ENCODE peak calls at places on chromosomes 3 and 15, in six cellular contexts. One of them, this sample, is unnamed.

GRCh38 chr3:49465269-49466034 is 4.6 kb upstream of the DAG1 start:
- DNase-seq in transverse colon: no peak
- DNase-seq in stomach: peak
- DNase-seq in spleen: no peak
- DNase-seq in endothelial cell of umbilical vein: no peak
- DNase-seq in esophagus muscularis mucosa: no peak
- DNase-seq in this sample: no peak

GRCh38 chr15:77032052-77032646 is 37.2 kb downstream of the PSTPIP1 start:
- DNase-seq in transverse colon: peak
- DNase-seq in stomach: peak
- DNase-seq in spleen: peak
- DNase-seq in endothelial cell of umbilical vein: no peak
- DNase-seq in esophagus muscularis mucosa: no peak
- DNase-seq in this sample: no peak

GRCh38 chr15:92634641-92635272 is 20.8 kb downstream of the FAM174B start:
- DNase-seq in transverse colon: no peak
- DNase-seq in stomach: no peak
- DNase-seq in spleen: peak
- DNase-seq in endothelial cell of umbilical vein: no peak
- DNase-seq in esophagus muscularis mucosa: no peak
- DNase-seq in this sample: peak

GRCh38 chr3:5800965-5801364 is 613.5 kb downstream of the EDEM1 start:
- DNase-seq in transverse colon: no peak
- DNase-seq in stomach: no peak
- DNase-seq in spleen: no peak
- DNase-seq in endothelial cell of umbilical vein: no peak
- DNase-seq in esophagus muscularis mucosa: no peak
- DNase-seq in this sample: no peak

GRCh38 chr3:112407888-112408702 is 75.1 kb downstream of the CD200 start:
- DNase-seq in transverse colon: no peak
- DNase-seq in stomach: no peak
- DNase-seq in spleen: no peak
- DNase-seq in endothelial cell of umbilical vein: no peak
- DNase-seq in esophagus muscularis mucosa: no peak
- DNase-seq in this sample: no peak

GRCh38 chr3:145427355-145427754 is 733.6 kb downstream of the PLOD2 start:
- DNase-seq in transverse colon: no peak
- DNase-seq in stomach: no peak
- DNase-seq in spleen: no peak
- DNase-seq in endothelial cell of umbilical vein: no peak
- DNase-seq in esophagus muscularis mucosa: no peak
- DNase-seq in this sample: no peak

GRCh38 chr3:29718661-29719065 is 437.8 kb downstream of the RBMS3 start:
- DNase-seq in transverse colon: no peak
- DNase-seq in stomach: no peak
- DNase-seq in spleen: no peak
- DNase-seq in endothelial cell of umbilical vein: no peak
- DNase-seq in esophagus muscularis mucosa: no peak
- DNase-seq in this sample: no peak

GRCh38 chr3:10669490-10670048 is 146.5 kb upstream of the SLC6A11 start:
- DNase-seq in transverse colon: no peak
- DNase-seq in stomach: no peak
- DNase-seq in spleen: no peak
- DNase-seq in endothelial cell of umbilical vein: no peak
- DNase-seq in esophagus muscularis mucosa: no peak
- DNase-seq in this sample: no peak

GRCh38 chr3:172658344-172659245 is 52.3 kb downstream of the NCEH1 start:
- DNase-seq in transverse colon: no peak
- DNase-seq in stomach: no peak
- DNase-seq in spleen: no peak
- DNase-seq in endothelial cell of umbilical vein: peak
- DNase-seq in esophagus muscularis mucosa: peak
- DNase-seq in this sample: no peak

GRCh38 chr3:54427501-54427900 is 305.1 kb downstream of the CACNA2D3 start:
- DNase-seq in transverse colon: no peak
- DNase-seq in stomach: no peak
- DNase-seq in spleen: no peak
- DNase-seq in endothelial cell of umbilical vein: no peak
- DNase-seq in esophagus muscularis mucosa: no peak
- DNase-seq in this sample: no peak

GRCh38 chr15:75437721-75438120 is 13.8 kb downstream of the SIN3A start:
- DNase-seq in transverse colon: no peak
- DNase-seq in stomach: no peak
- DNase-seq in spleen: no peak
- DNase-seq in endothelial cell of umbilical vein: no peak
- DNase-seq in esophagus muscularis mucosa: no peak
- DNase-seq in this sample: no peak

GRCh38 chr15:79657722-79658121 is 225.6 kb downstream of the MINAR1 start:
- DNase-seq in transverse colon: no peak
- DNase-seq in stomach: peak
- DNase-seq in spleen: no peak
- DNase-seq in endothelial cell of umbilical vein: no peak
- DNase-seq in esophagus muscularis mucosa: no peak
- DNase-seq in this sample: no peak

GRCh38 chr3:34387831-34388564 is 589.6 kb downstream of the PDCD6IP start:
- DNase-seq in transverse colon: no peak
- DNase-seq in stomach: no peak
- DNase-seq in spleen: no peak
- DNase-seq in endothelial cell of umbilical vein: no peak
- DNase-seq in esophagus muscularis mucosa: no peak
- DNase-seq in this sample: no peak

GRCh38 chr3:167318996-167319615 is 61.0 kb downstream of the ZBBX start:
- DNase-seq in transverse colon: no peak
- DNase-seq in stomach: no peak
- DNase-seq in spleen: no peak
- DNase-seq in endothelial cell of umbilical vein: no peak
- DNase-seq in esophagus muscularis mucosa: no peak
- DNase-seq in this sample: no peak

GRCh38 chr3:38585791-38586420 is 63.6 kb downstream of the SCN5A start:
- DNase-seq in transverse colon: peak
- DNase-seq in stomach: peak
- DNase-seq in spleen: peak
- DNase-seq in endothelial cell of umbilical vein: no peak
- DNase-seq in esophagus muscularis mucosa: peak
- DNase-seq in this sample: no peak

GRCh38 chr3:137294139-137294538 is 336.4 kb downstream of the IL20RB start:
- DNase-seq in transverse colon: no peak
- DNase-seq in stomach: no peak
- DNase-seq in spleen: no peak
- DNase-seq in endothelial cell of umbilical vein: no peak
- DNase-seq in esophagus muscularis mucosa: no peak
- DNase-seq in this sample: no peak

GRCh38 chr15:101489236-101489632 is 273 bp downstream of the PCSK6 start:
- DNase-seq in transverse colon: peak
- DNase-seq in stomach: peak
- DNase-seq in spleen: peak
- DNase-seq in endothelial cell of umbilical vein: no peak
- DNase-seq in esophagus muscularis mucosa: no peak
- DNase-seq in this sample: no peak

GRCh38 chr3:61564405-61565059 is 3.2 kb downstream of the PTPRG start:
- DNase-seq in transverse colon: peak
- DNase-seq in stomach: peak
- DNase-seq in spleen: peak
- DNase-seq in endothelial cell of umbilical vein: peak
- DNase-seq in esophagus muscularis mucosa: no peak
- DNase-seq in this sample: peak

GRCh38 chr15:64875641-64876223 is 34.0 kb downstream of the PLEKHO2 start:
- DNase-seq in transverse colon: no peak
- DNase-seq in stomach: no peak
- DNase-seq in spleen: no peak
- DNase-seq in endothelial cell of umbilical vein: no peak
- DNase-seq in esophagus muscularis mucosa: no peak
- DNase-seq in this sample: no peak

GRCh38 chr15:61702224-61703120 is 357.8 kb downstream of the VPS13C start:
- DNase-seq in transverse colon: no peak
- DNase-seq in stomach: no peak
- DNase-seq in spleen: no peak
- DNase-seq in endothelial cell of umbilical vein: no peak
- DNase-seq in esophagus muscularis mucosa: peak
- DNase-seq in this sample: no peak

GRCh38 chr3:140117111-140117526 is 182.1 kb downstream of the CLSTN2 start:
- DNase-seq in transverse colon: no peak
- DNase-seq in stomach: no peak
- DNase-seq in spleen: no peak
- DNase-seq in endothelial cell of umbilical vein: no peak
- DNase-seq in esophagus muscularis mucosa: no peak
- DNase-seq in this sample: no peak

GRCh38 chr3:162022931-162023330 is 526.3 kb downstream of the OTOL1 start:
- DNase-seq in transverse colon: no peak
- DNase-seq in stomach: no peak
- DNase-seq in spleen: no peak
- DNase-seq in endothelial cell of umbilical vein: no peak
- DNase-seq in esophagus muscularis mucosa: no peak
- DNase-seq in this sample: no peak

GRCh38 chr15:75036269-75036668 is 12.9 kb downstream of the PPCDC start:
- DNase-seq in transverse colon: peak
- DNase-seq in stomach: peak
- DNase-seq in spleen: no peak
- DNase-seq in endothelial cell of umbilical vein: no peak
- DNase-seq in esophagus muscularis mucosa: no peak
- DNase-seq in this sample: no peak

GRCh38 chr15:45123397-45123796 is 6.3 kb downstream of the DUOXA1 start:
- DNase-seq in transverse colon: no peak
- DNase-seq in stomach: no peak
- DNase-seq in spleen: no peak
- DNase-seq in endothelial cell of umbilical vein: no peak
- DNase-seq in esophagus muscularis mucosa: no peak
- DNase-seq in this sample: no peak
- TF ChIP-seq POLR2AphosphoS5 in transverse colon: no peak
- TF ChIP-seq POLR2AphosphoS5 in stomach: no peak
- TF ChIP-seq POLR2AphosphoS5 in spleen: no peak
- TF ChIP-seq POLR2AphosphoS5 in endothelial cell of umbilical vein: no peak
- TF ChIP-seq POLR2AphosphoS5 in esophagus muscularis mucosa: no peak
- TF ChIP-seq POLR2AphosphoS5 in this sample: no peak

GRCh38 chr3:170044280-170044679 is 6.5 kb downstream of the GPR160 start:
- DNase-seq in transverse colon: no peak
- DNase-seq in stomach: no peak
- DNase-seq in spleen: no peak
- DNase-seq in endothelial cell of umbilical vein: no peak
- DNase-seq in esophagus muscularis mucosa: no peak
- DNase-seq in this sample: no peak
- H3K4me3 ChIP-seq in transverse colon: no peak
- H3K4me3 ChIP-seq in stomach: no peak
- H3K4me3 ChIP-seq in spleen: no peak
- H3K4me3 ChIP-seq in endothelial cell of umbilical vein: no peak
- H3K4me3 ChIP-seq in esophagus muscularis mucosa: no peak
- H3K4me3 ChIP-seq in this sample: no peak

GRCh38 chr3:165919284-165919683 is 82.1 kb upstream of the BCHE start:
- DNase-seq in transverse colon: no peak
- DNase-seq in stomach: no peak
- DNase-seq in spleen: no peak
- DNase-seq in endothelial cell of umbilical vein: no peak
- DNase-seq in esophagus muscularis mucosa: no peak
- DNase-seq in this sample: no peak
- TF ChIP-seq CTCF in transverse colon: no peak
- TF ChIP-seq CTCF in stomach: no peak
- TF ChIP-seq CTCF in spleen: no peak
- TF ChIP-seq CTCF in endothelial cell of umbilical vein: no peak
- TF ChIP-seq CTCF in esophagus muscularis mucosa: no peak
- TF ChIP-seq CTCF in this sample: no peak

GRCh38 chr3:17972476-17972875 is 230.0 kb upstream of the TBC1D5 start:
- DNase-seq in transverse colon: no peak
- DNase-seq in stomach: no peak
- DNase-seq in spleen: no peak
- DNase-seq in endothelial cell of umbilical vein: no peak
- DNase-seq in esophagus muscularis mucosa: no peak
- DNase-seq in this sample: no peak

GRCh38 chr3:17973559-17973906 is 231.1 kb upstream of the TBC1D5 start:
- DNase-seq in transverse colon: no peak
- DNase-seq in stomach: no peak
- DNase-seq in spleen: no peak
- DNase-seq in endothelial cell of umbilical vein: no peak
- DNase-seq in esophagus muscularis mucosa: no peak
- DNase-seq in this sample: no peak

GRCh38 chr3:17972030-17972429 is 229.6 kb upstream of the TBC1D5 start:
- DNase-seq in transverse colon: no peak
- DNase-seq in stomach: no peak
- DNase-seq in spleen: no peak
- DNase-seq in endothelial cell of umbilical vein: no peak
- DNase-seq in esophagus muscularis mucosa: no peak
- DNase-seq in this sample: no peak

GRCh38 chr3:17972889-17973558 is 230.6 kb upstream of the TBC1D5 start:
- DNase-seq in transverse colon: no peak
- DNase-seq in stomach: no peak
- DNase-seq in spleen: no peak
- DNase-seq in endothelial cell of umbilical vein: no peak
- DNase-seq in esophagus muscularis mucosa: no peak
- DNase-seq in this sample: no peak

DNA sequence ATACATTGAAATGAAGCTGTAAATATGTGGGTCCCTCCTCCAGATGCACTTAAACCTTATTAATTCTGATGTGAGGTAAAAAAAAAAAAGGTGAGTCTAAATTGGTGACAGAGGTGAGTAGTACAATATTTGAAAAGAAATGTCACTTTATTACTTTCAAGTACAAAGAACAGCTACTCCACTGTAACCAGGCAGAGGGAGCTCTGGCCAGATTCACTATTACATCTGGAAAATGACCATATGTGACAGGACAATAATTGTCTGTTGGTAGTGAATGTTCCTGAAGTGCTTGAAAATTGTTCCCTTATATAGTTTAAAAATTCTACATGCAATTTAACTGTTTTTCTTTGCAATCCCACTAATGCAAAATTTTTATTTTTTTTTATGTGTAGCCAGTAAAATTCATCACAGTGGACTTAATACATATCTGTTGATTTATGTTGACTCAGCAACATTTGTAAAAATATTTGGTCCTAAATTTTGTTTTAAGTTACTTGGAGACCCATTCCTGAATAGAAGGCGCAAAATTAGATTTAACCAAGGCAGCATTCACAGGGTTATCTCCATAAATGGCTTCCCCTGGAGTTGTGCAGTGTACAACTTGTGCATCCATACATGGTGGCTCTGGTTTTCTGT is 231.9 kb upstream of the TBC1D5 start:
- DNase-seq in transverse colon: no peak
- DNase-seq in stomach: no peak
- DNase-seq in spleen: no peak
- DNase-seq in endothelial cell of umbilical vein: no peak
- DNase-seq in esophagus muscularis mucosa: no peak
- DNase-seq in this sample: no peak
- TF ChIP-seq POLR2AphosphoS5 in transverse colon: no peak
- TF ChIP-seq POLR2AphosphoS5 in stomach: no peak
- TF ChIP-seq POLR2AphosphoS5 in spleen: no peak
- TF ChIP-seq POLR2AphosphoS5 in endothelial cell of umbilical vein: no peak
- TF ChIP-seq POLR2AphosphoS5 in esophagus muscularis mucosa: no peak
- TF ChIP-seq POLR2AphosphoS5 in this sample: no peak

GRCh38 chr3:187743195-187744141 is 1.8 kb downstream of the BCL6 start:
- DNase-seq in transverse colon: peak
- DNase-seq in stomach: peak
- DNase-seq in spleen: peak
- DNase-seq in endothelial cell of umbilical vein: peak
- DNase-seq in esophagus muscularis mucosa: peak
- DNase-seq in this sample: peak
- H3K4me3 ChIP-seq in transverse colon: peak
- H3K4me3 ChIP-seq in stomach: peak
- H3K4me3 ChIP-seq in spleen: peak
- H3K4me3 ChIP-seq in endothelial cell of umbilical vein: peak
- H3K4me3 ChIP-seq in esophagus muscularis mucosa: peak
- H3K4me3 ChIP-seq in this sample: peak

GRCh38 chr3:183203670-183204069 is 41.1 kb upstream of the LAMP3 start:
- DNase-seq in transverse colon: no peak
- DNase-seq in stomach: no peak
- DNase-seq in spleen: no peak
- DNase-seq in endothelial cell of umbilical vein: no peak
- DNase-seq in esophagus muscularis mucosa: no peak
- DNase-seq in this sample: no peak
- TF ChIP-seq CTCF in transverse colon: no peak
- TF ChIP-seq CTCF in stomach: no peak
- TF ChIP-seq CTCF in spleen: no peak
- TF ChIP-seq CTCF in endothelial cell of umbilical vein: no peak
- TF ChIP-seq CTCF in esophagus muscularis mucosa: no peak
- TF ChIP-seq CTCF in this sample: no peak

This sample was measured in breast epithelium.